ENCODE peak calls at places on chromosomes 6 and 20, in seven cellular contexts. V, C, N, P, W, H and Q are unnamed samples. For H3K4me1, the result is how much of the 10 kb centered on the place peaks cover.

GRCh38 chr6:128601060-128601459 is 80.7 kb upstream of the PTPRK start:
- DNase-seq in N (no peak), V (no peak), W (no peak), C (peak), H (no peak), P (no peak), Q (no peak)

GRCh38 chr6:148459228-148459627 is 116.6 kb downstream of the SASH1 start:
- DNase-seq in N (no peak), C (no peak), P (no peak), H (no peak), W (no peak), V (no peak), Q (no peak)

GRCh38 chr6:128532827-128533226 is 12.4 kb upstream of the PTPRK start:
- DNase-seq in C (no peak), W (no peak), V (no peak), P (no peak), H (no peak), N (no peak), Q (no peak)

GRCh38 chr20:22312744-22313346 is 271.5 kb downstream of the FOXA2 start:
- DNase-seq in V (no peak), P (peak), W (no peak), H (no peak), C (peak), N (peak), Q (no peak)

GRCh38 chr6:139240161-139241010 is 51.4 kb downstream of the TXLNB start:
- DNase-seq in W (no peak), N (no peak), P (no peak), H (no peak), C (peak), V (no peak), Q (no peak)

GRCh38 chr20:61959301-61959700 is 106.4 kb downstream of the TAF4 start:
- DNase-seq in P (peak), C (no peak), V (peak), W (peak), H (no peak), N (peak), Q (no peak)

GRCh38 chr6:121592955-121593665 is 157.7 kb downstream of the GJA1 start:
- DNase-seq in P (no peak), C (no peak), V (no peak), W (no peak), N (no peak), H (no peak), Q (no peak)

GRCh38 chr6:138084904-138085838 is 22.0 kb downstream of the PERP start:
- DNase-seq in H (no peak), W (no peak), V (no peak), N (no peak), C (no peak), P (no peak), Q (no peak)

GRCh38 chr6:75458895-75459294 is 34.7 kb downstream of the FILIP1 start:
- DNase-seq in H (no peak), W (no peak), C (no peak), P (peak), N (no peak), V (no peak), Q (no peak)

GRCh38 chr6:3751730-3752537 is 421 bp upstream of the PXDC1 start:
- DNase-seq in C (peak), V (peak), P (peak), N (peak), W (peak), H (peak), Q (peak)

GRCh38 chr20:14335122-14335521 is 2.3 kb downstream of the FLRT3 start:
- DNase-seq in C (no peak), H (no peak), N (no peak), W (no peak), V (no peak), P (no peak), Q (no peak)

GRCh38 chr20:49666906-49667305 is 46.8 kb downstream of the B4GALT5 start:
- DNase-seq in C (no peak), V (no peak), P (no peak), H (no peak), N (no peak), W (no peak), Q (no peak)

GRCh38 chr6:40348591-40348990 is 238.6 kb downstream of the LRFN2 start:
- DNase-seq in N (no peak), W (peak), C (no peak), V (no peak), H (peak), P (no peak), Q (no peak)

GRCh38 chr20:10171864-10172751 is 46.5 kb upstream of the SNAP25 start:
- DNase-seq in P (peak), C (peak), W (peak), H (no peak), V (peak), N (peak), Q (no peak)

GRCh38 chr6:109449789-109450673 is 5.5 kb downstream of the MICAL1 start:
- DNase-seq in H (peak), W (no peak), C (no peak), N (no peak), V (no peak), P (no peak), Q (no peak)

GRCh38 chr6:105587349-105588115 is 184.7 kb upstream of the PREP start:
- DNase-seq in V (no peak), P (peak), C (no peak), N (no peak), H (no peak), W (no peak), Q (no peak)

GRCh38 chr20:433300-433975 is 25.3 kb downstream of the RBCK1 start:
- DNase-seq in C (no peak), V (no peak), H (no peak), W (no peak), P (no peak), N (no peak), Q (no peak)

GRCh38 chr6:55176958-55177357 is 2.6 kb downstream of the HCRTR2 start:
- DNase-seq in V (no peak), H (no peak), C (no peak), W (no peak), N (peak), P (no peak), Q (no peak)

GRCh38 chr6:14881399-14881798 is 364.5 kb upstream of the JARID2 start:
- DNase-seq in W (no peak), C (no peak), N (no peak), P (peak), V (no peak), H (no peak), Q (no peak)

GRCh38 chr6:83838727-83839126 is 14.4 kb upstream of the RIPPLY2 start:
- DNase-seq in P (no peak), N (peak), W (no peak), H (no peak), C (no peak), V (no peak), Q (no peak)

GRCh38 chr6:33080127-33081089 is 4.6 kb downstream of the HLA-DPB1 start:
- DNase-seq in P (no peak), V (peak), C (no peak), W (peak), N (peak), H (peak), Q (no peak)

GRCh38 chr6:84773431-84774173 is 9.2 kb upstream of the TBX18 start:
- DNase-seq in V (peak), P (peak), H (no peak), C (no peak), W (peak), N (peak), Q (no peak)

GRCh38 chr6:149261364-149261763 is 56.1 kb upstream of the TAB2 start:
- DNase-seq in P (no peak), C (no peak), V (no peak), W (no peak), H (no peak), N (no peak), Q (no peak)

GRCh38 chr20:10802201-10802600 is 128.4 kb upstream of the JAG1 start:
- DNase-seq in V (no peak), W (no peak), C (no peak), P (no peak), N (no peak), H (no peak), Q (no peak)

GRCh38 chr20:16178671-16179070 is 394.6 kb downstream of the KIF16B start:
- DNase-seq in C (no peak), W (no peak), H (no peak), V (no peak), P (no peak), N (no peak), Q (no peak)

GRCh38 chr6:107941627-107942026 is 16.4 kb downstream of the SEC63 start:
- DNase-seq in H (no peak), N (no peak), C (no peak), V (no peak), W (no peak), P (no peak), Q (no peak)

GRCh38 chr20:62580733-62581132 is 61.6 kb upstream of the SLCO4A1 start:
- DNase-seq in H (no peak), V (no peak), P (no peak), C (no peak), W (no peak), N (no peak), Q (no peak)

GRCh38 chr20:52004720-52005119 is 186.9 kb downstream of the ZFP64 start:
- DNase-seq in H (no peak), W (no peak), P (no peak), C (no peak), N (no peak), V (no peak), Q (no peak)

GRCh38 chr20:16865406-16865805 is 117.2 kb downstream of the OTOR start:
- DNase-seq in C (no peak), W (no peak), H (no peak), N (no peak), V (no peak), P (no peak), Q (no peak)

GRCh38 chr6:165659945-165660862 is 2.8 kb downstream of the PDE10A start:
- DNase-seq in C (no peak), P (no peak), N (peak), H (no peak), V (peak), W (no peak), Q (no peak)

GRCh38 chr6:20839624-20840023 is 305.4 kb downstream of the CDKAL1 start:
- DNase-seq in V (no peak), P (no peak), C (no peak), W (no peak), N (peak), H (no peak), Q (no peak)

GRCh38 chr6:36323062-36323461 is 13.6 kb downstream of the BNIP5 start:
- DNase-seq in P (peak), N (peak), C (no peak), W (no peak), V (no peak), H (no peak), Q (no peak)

GRCh38 chr6:120056085-120056484 is 706.5 kb upstream of the MAN1A1 start:
- DNase-seq in H (no peak), C (no peak), V (no peak), N (peak), W (no peak), P (peak), Q (no peak)

GRCh38 chr6:135048915-135049314 is 5.7 kb downstream of the HBS1L start:
- DNase-seq in N (no peak), W (no peak), H (no peak), C (no peak), P (no peak), V (no peak), Q (no peak)
- H3K4me1 ChIP-seq in N (under half), W (under half), H (under half), C (under half), P (under half), V (under half), Q (under half)

GRCh38 chr20:47305667-47306066 is 50.8 kb downstream of the ZMYND8 start:
- DNase-seq in N (no peak), H (no peak), W (no peak), V (peak), C (no peak), P (peak), Q (no peak)
- H3K4me1 ChIP-seq in N (under half), H (under half), W (under half), V (under half), C (half or more), P (under half), Q (under half)

DNA sequence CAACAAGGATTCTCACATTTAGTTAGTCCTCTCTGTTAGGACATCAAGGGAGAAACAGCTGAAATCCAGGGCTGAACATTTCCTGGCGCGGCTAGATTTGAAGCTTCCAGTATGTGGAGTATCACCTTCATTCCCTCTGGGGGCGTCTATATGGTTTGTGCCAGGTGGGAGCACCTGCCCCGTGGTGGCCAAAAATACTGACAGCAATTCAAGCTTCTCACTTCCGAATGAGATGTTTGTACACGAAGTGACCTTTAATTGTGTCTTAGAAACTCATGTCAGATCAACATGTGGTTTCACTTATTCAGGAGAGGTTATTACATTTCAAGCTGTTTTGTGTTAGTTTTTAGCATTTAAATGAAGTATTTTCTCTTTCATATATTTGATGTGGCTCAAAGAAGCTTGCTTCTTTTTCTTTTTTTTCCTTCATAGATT is 67.3 kb upstream of the ZNF217 start:
- DNase-seq in N (peak), P (no peak), C (no peak), W (no peak), H (no peak), V (no peak), Q (no peak)
- H3K4me1 ChIP-seq in N (under half), P (under half), C (under half), W (under half), H (under half), V (under half), Q (under half)

GRCh38 chr6:167103041-167103816 is 19.7 kb upstream of the CCR6 start:
- DNase-seq in H (no peak), P (no peak), V (peak), W (no peak), C (no peak), N (no peak), Q (no peak)
- H3K4me1 ChIP-seq in H (under half), P (under half), V (under half), W (under half), C (under half), N (under half), Q (under half)

DNA sequence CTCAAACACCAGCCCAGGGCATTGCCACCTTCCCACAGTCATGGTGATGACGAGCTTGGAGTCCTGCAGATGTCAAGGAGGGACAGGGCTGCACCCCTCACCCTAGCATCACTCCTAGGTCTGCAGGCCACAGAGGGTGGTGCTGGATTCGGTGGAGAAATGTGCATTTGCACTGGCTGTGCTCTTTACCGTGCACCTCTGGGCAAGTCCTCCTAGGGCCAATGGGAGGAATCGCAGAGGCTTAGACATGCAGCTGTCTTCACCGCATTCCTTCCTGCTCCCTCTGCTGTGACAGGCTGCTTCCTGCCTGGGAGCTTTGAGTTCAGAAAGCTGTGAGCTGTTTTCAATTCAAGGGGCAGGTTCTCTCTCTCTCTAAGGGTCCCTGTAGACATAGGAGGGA is 85.0 kb downstream of the EDN3 start:
- DNase-seq in H (no peak), N (peak), P (peak), C (no peak), V (no peak), W (no peak), Q (no peak)
- H3K4me1 ChIP-seq in H (under half), N (under half), P (under half), C (under half), V (under half), W (under half), Q (under half)

GRCh38 chr6:159931112-159931511 is 37.8 kb upstream of the IGF2R start:
- DNase-seq in W (no peak), N (no peak), P (no peak), C (no peak), V (no peak), H (no peak), Q (no peak)
- H3K4me1 ChIP-seq in W (under half), N (under half), P (under half), C (under half), V (under half), H (under half), Q (under half)

DNA sequence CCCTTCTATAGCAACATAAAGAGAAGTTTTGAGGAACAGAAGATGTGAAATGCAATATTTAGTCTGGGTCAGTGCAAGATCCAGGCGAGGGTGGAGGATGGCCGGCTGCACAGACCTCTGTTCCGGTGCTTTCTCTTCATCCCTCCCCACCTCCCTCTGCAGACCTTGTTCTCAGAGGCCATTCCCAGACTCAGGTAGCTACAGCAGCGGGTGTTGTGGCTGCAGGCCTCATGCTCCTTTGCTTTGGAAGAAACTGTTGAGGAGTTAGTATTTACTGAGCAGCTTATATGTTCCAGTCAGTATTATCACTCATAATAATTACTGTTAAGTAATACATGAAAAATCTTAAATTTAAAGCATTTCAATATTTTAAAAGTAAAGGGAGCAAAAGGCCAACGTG is 1.7 kb downstream of the BTN3A3 start:
- DNase-seq in W (no peak), V (no peak), H (no peak), C (no peak), P (no peak), N (no peak), Q (no peak)
- H3K4me1 ChIP-seq in W (under half), V (under half), H (under half), C (under half), P (under half), N (under half), Q (under half)

GRCh38 chr6:56843476-56844349 is 111.2 kb upstream of the BEND6 start:
- DNase-seq in W (peak), C (peak), H (peak), V (peak), N (peak), P (peak), Q (peak)

GRCh38 chr6:56841372-56841749 is 113.5 kb upstream of the BEND6 start:
- DNase-seq in P (no peak), N (no peak), C (no peak), V (no peak), H (no peak), W (no peak), Q (no peak)

GRCh38 chr6:56840467-56841371 is 114.2 kb upstream of the BEND6 start:
- DNase-seq in P (peak), V (no peak), H (no peak), W (no peak), N (no peak), C (no peak), Q (no peak)

GRCh38 chr6:56842602-56843475 is 112.1 kb upstream of the BEND6 start:
- DNase-seq in V (peak), P (peak), C (no peak), H (no peak), W (peak), N (peak), Q (peak)

GRCh38 chr6:56841751-56842150 is 113.2 kb upstream of the BEND6 start:
- DNase-seq in C (no peak), W (no peak), V (no peak), N (no peak), H (no peak), P (no peak), Q (no peak)
- H3K4me1 ChIP-seq in C (under half), W (under half), V (under half), N (half or more), H (under half), P (half or more), Q (under half)

GRCh38 chr6:4894049-4894448 is 109.8 kb downstream of the RPP40 start:
- DNase-seq in W (no peak), C (no peak), H (no peak), N (no peak), V (no peak), P (no peak), Q (no peak)
- H3K4me1 ChIP-seq in W (under half), C (under half), H (under half), N (under half), V (under half), P (under half), Q (under half)